ENCODE peak calls at places on chromosomes 12 and 14, in four cellular contexts. One of them, this sample, is unnamed. For H3K4me1, the result is how much of the 10 kb centered on the place peaks cover.

GRCh38 chr12:68487721-68488309 is 122.9 kb upstream of the RAP1B start:
- DNase-seq in PC-9: no peak
- DNase-seq in IMR-90: no peak
- DNase-seq in OCI-LY7: no peak
- DNase-seq in this sample: no peak

GRCh38 chr12:52798671-52799497 is 3.0 kb upstream of the KRT3 start:
- DNase-seq in IMR-90: peak
- DNase-seq in PC-9: peak
- DNase-seq in OCI-LY7: no peak
- DNase-seq in this sample: peak

GRCh38 chr12:108833757-108834472 is 23.5 kb downstream of the SSH1 start:
- DNase-seq in PC-9: no peak
- DNase-seq in OCI-LY7: no peak
- DNase-seq in IMR-90: peak
- DNase-seq in this sample: no peak

GRCh38 chr14:55136868-55137785 is 8.1 kb downstream of the LGALS3 start:
- DNase-seq in IMR-90: peak
- DNase-seq in OCI-LY7: no peak
- DNase-seq in PC-9: no peak
- DNase-seq in this sample: no peak

GRCh38 chr12:117226505-117226904 is 36.2 kb upstream of the FBXO21 start:
- DNase-seq in PC-9: no peak
- DNase-seq in OCI-LY7: no peak
- DNase-seq in IMR-90: no peak
- DNase-seq in this sample: no peak

GRCh38 chr12:3204716-3205617 is 127.8 kb downstream of the TSPAN9 start:
- DNase-seq in OCI-LY7: no peak
- DNase-seq in PC-9: no peak
- DNase-seq in IMR-90: no peak
- DNase-seq in this sample: no peak

GRCh38 chr12:67452119-67452805 is 183.1 kb downstream of the CAND1 start:
- DNase-seq in IMR-90: no peak
- DNase-seq in OCI-LY7: peak
- DNase-seq in PC-9: no peak
- DNase-seq in this sample: no peak

GRCh38 chr12:93183940-93184663 is 193.6 kb upstream of the NUDT4 start:
- DNase-seq in OCI-LY7: peak
- DNase-seq in IMR-90: no peak
- DNase-seq in PC-9: no peak
- DNase-seq in this sample: no peak

GRCh38 chr12:92444763-92445162 is 258.0 kb upstream of the PLEKHG7 start:
- DNase-seq in PC-9: no peak
- DNase-seq in IMR-90: no peak
- DNase-seq in OCI-LY7: peak
- DNase-seq in this sample: no peak

GRCh38 chr12:100741084-100741711 is 53.4 kb upstream of the ANO4 start:
- DNase-seq in PC-9: no peak
- DNase-seq in OCI-LY7: peak
- DNase-seq in IMR-90: peak
- DNase-seq in this sample: peak

GRCh38 chr12:12336049-12336411 is 14.0 kb downstream of the MANSC1 start:
- DNase-seq in PC-9: peak
- DNase-seq in OCI-LY7: no peak
- DNase-seq in IMR-90: no peak
- DNase-seq in this sample: no peak

GRCh38 chr12:9184276-9184675 is 23.9 kb downstream of the PZP start:
- DNase-seq in OCI-LY7: no peak
- DNase-seq in IMR-90: no peak
- DNase-seq in PC-9: no peak
- DNase-seq in this sample: no peak

GRCh38 chr12:121005346-121005815 is 10.9 kb downstream of the C12orf43 start:
- DNase-seq in PC-9: peak
- DNase-seq in IMR-90: peak
- DNase-seq in OCI-LY7: peak
- DNase-seq in this sample: no peak

GRCh38 chr12:105954891-105955607 is 183.7 kb downstream of the NUAK1 start:
- DNase-seq in OCI-LY7: no peak
- DNase-seq in PC-9: no peak
- DNase-seq in IMR-90: peak
- DNase-seq in this sample: no peak
- H3K27ac ChIP-seq in OCI-LY7: no peak
- H3K27ac ChIP-seq in PC-9: no peak
- H3K27ac ChIP-seq in IMR-90: peak
- H3K27ac ChIP-seq in this sample: no peak

DNA sequence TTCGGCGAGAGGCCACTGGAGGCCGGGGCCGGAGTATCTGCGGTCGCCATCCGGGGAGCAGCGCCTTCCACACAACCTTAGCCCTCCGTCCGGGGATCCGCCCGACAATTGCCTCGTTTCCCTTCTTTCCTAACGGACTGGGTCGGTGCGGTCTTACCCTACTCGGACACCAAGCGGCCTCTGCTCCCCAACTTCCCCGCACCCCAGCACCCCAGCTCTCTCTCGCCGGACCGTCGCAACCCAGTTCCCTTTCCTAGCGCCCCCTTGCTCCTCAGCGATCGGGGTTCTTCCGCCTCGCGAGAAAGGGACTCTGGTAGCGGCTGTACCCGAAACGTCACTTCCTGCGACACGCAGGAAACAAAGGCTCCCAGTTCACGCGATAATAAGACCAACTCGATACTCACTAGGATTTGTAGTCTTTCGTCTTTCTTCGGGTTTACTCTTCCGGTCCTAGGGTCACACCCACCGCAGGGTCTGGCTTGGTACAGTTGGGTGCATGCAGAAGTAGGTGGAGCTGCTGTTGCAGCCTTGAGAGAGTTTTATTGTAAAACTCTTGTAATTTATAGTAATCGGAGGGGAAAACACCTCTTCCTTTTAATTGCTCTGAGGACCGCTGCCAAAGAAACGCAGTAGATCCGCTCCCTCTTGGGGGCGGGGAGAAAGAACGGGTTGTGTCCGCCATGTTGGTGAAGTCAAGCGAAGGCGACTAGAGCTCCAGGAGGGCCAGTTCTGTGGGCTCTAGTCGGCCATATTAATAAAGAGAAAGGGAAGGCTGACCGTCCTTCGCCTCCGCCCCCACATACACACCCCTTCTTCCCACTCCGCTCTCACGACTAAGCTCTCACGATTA is at the start of the genes THAP2 and ZFC3H1:
- DNase-seq in PC-9: peak
- DNase-seq in IMR-90: peak
- DNase-seq in OCI-LY7: peak
- DNase-seq in this sample: peak
- TF ChIP-seq CTCF in PC-9: no peak
- TF ChIP-seq CTCF in IMR-90: peak
- TF ChIP-seq CTCF in OCI-LY7: peak
- TF ChIP-seq CTCF in this sample: peak

GRCh38 chr14:61620130-61620946 is 75.0 kb upstream of the HIF1A start:
- DNase-seq in IMR-90: peak
- DNase-seq in OCI-LY7: no peak
- DNase-seq in PC-9: no peak
- DNase-seq in this sample: no peak
- H3K4me1 ChIP-seq in IMR-90: under half
- H3K4me1 ChIP-seq in OCI-LY7: under half
- H3K4me1 ChIP-seq in PC-9: under half
- H3K4me1 ChIP-seq in this sample: under half

DNA sequence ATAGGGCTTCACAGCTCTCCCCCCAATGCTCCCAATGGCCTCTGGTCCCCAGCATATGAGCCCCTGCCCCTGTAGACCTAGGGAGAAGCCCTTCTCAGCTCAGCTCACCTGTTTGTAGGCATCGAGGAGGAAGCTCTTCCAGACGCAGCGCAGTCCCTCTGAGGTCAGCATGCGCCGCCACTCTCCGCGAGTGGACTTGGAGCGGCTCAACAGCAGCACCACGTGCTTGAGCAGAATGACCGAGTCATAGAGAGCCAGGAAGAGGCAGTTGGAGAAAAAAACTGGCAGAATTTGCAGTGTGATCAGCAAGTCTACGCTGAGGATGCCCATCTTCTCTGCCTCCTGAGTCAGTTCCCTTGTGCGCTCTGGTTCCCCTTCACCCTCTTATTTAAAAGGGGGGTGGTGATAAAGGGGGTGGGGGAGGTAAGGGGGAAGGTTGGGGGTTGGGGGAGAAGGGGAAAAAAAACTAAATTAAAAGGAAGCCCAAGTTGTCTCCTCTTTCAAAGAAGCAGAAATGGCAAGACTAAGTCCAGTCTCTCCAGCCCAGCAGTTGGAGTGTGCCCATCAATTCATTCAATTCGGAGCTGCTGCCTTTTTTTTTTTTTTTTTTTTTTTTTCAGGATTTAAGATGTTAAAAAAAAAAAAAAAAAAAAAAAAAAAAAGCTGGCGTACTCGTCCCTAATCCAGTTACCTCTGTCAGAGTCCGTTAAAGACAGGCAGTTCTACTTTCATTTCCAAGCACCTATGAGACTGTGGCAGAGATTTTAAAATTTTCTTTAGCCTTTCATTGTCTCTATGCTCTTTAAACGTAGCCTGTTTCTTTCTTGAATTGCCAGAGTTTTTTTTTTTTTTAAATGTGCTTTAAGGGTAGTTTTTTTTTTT is at the start of gene DIO2:
- DNase-seq in PC-9: peak
- DNase-seq in OCI-LY7: no peak
- DNase-seq in IMR-90: peak
- DNase-seq in this sample: no peak
- H3K27ac ChIP-seq in PC-9: no peak
- H3K27ac ChIP-seq in OCI-LY7: no peak
- H3K27ac ChIP-seq in IMR-90: no peak
- H3K27ac ChIP-seq in this sample: no peak

GRCh38 chr12:24631691-24632090 is 317.2 kb downstream of the BCAT1 start:
- DNase-seq in IMR-90: no peak
- DNase-seq in PC-9: no peak
- DNase-seq in OCI-LY7: no peak
- DNase-seq in this sample: no peak

GRCh38 chr12:24625103-24625502 is 323.8 kb downstream of the BCAT1 start:
- DNase-seq in IMR-90: no peak
- DNase-seq in PC-9: no peak
- DNase-seq in OCI-LY7: no peak
- DNase-seq in this sample: no peak

DNA sequence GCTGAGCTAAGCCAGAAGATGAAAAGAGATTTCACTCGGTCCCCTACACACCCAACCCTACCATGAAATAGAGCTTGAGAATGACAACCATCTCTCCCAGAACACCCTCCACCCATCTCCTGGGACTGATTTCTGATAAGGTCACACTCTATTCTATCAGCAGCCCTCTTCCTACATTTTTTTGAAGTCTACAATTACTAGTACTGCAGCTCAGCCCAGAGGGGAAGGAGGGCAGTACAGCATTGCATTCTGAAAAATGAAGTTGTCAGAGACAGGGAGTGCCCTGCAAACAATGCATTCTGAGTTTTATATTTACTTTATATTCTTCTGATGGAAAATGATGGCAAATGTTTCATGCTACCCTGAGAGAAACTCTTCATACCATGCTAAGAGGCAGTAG is 318.5 kb downstream of the BCAT1 start:
- DNase-seq in PC-9: no peak
- DNase-seq in IMR-90: no peak
- DNase-seq in OCI-LY7: no peak
- DNase-seq in this sample: no peak
- TF ChIP-seq CTCF in PC-9: no peak
- TF ChIP-seq CTCF in IMR-90: no peak
- TF ChIP-seq CTCF in OCI-LY7: peak
- TF ChIP-seq CTCF in this sample: peak

GRCh38 chr12:27709932-27710591 is 570 bp upstream of the MRPS35 start:
- DNase-seq in PC-9: no peak
- DNase-seq in IMR-90: peak
- DNase-seq in OCI-LY7: no peak
- DNase-seq in this sample: no peak
- H3K4me1 ChIP-seq in PC-9: under half
- H3K4me1 ChIP-seq in IMR-90: under half
- H3K4me1 ChIP-seq in OCI-LY7: under half
- H3K4me1 ChIP-seq in this sample: under half